ENCODE peak calls at places on chromosomes 7 and 10, in ten cellular contexts. Q, W, B, T, C, G, F, U, A and D are unnamed samples.

GRCh38 chr7:149776848-149777407 is 3.5 kb upstream of the ZNF467 start:
- DNase-seq in Q (no peak), W (no peak), B (no peak), T (peak), C (no peak), G (no peak), F (no peak), U (no peak), A (no peak), D (no peak)

GRCh38 chr7:116674508-116675173 is 2.6 kb downstream of the MET start:
- DNase-seq in Q (no peak), W (no peak), B (no peak), T (no peak), C (no peak), G (no peak), F (no peak), U (no peak), A (no peak), D (no peak)

GRCh38 chr10:15460661-15461060 is 89.6 kb upstream of the FAM171A1 start:
- DNase-seq in Q (no peak), W (no peak), B (no peak), T (no peak), C (no peak), G (no peak), F (no peak), U (no peak), A (no peak), D (no peak)

GRCh38 chr7:121085922-121086321 is 97.4 kb downstream of the CPED1 start:
- DNase-seq in Q (no peak), W (no peak), B (no peak), T (no peak), C (no peak), G (no peak), F (no peak), U (no peak), A (no peak), D (no peak)

GRCh38 chr10:80136134-80136571 is 3.6 kb downstream of the PLAC9 start:
- DNase-seq in Q (no peak), W (no peak), B (no peak), T (peak), C (no peak), G (no peak), F (no peak), U (no peak), A (peak), D (no peak)

GRCh38 chr10:8056891-8057331 is 2.4 kb downstream of the GATA3 start:
- DNase-seq in Q (no peak), W (no peak), B (no peak), T (peak), C (no peak), G (peak), F (peak), U (no peak), A (no peak), D (no peak)

GRCh38 chr7:835491-836401 is 3.5 kb downstream of the SUN1 start:
- DNase-seq in Q (peak), W (peak), B (no peak), T (peak), C (no peak), G (no peak), F (no peak), U (no peak), A (peak), D (no peak)

GRCh38 chr7:43756368-43757072 is 2.0 kb upstream of the BLVRA start:
- DNase-seq in Q (peak), W (no peak), B (no peak), T (no peak), C (no peak), G (no peak), F (peak), U (peak), A (no peak), D (no peak)

GRCh38 chr10:15824498-15824897 is 35.8 kb downstream of the MINDY3 start:
- DNase-seq in Q (no peak), W (no peak), B (peak), T (no peak), C (no peak), G (no peak), F (no peak), U (no peak), A (no peak), D (no peak)

GRCh38 chr10:77873558-77874380 is 52.8 kb downstream of the DLG5 start:
- DNase-seq in Q (peak), W (no peak), B (no peak), T (peak), C (peak), G (peak), F (peak), U (peak), A (peak), D (no peak)

GRCh38 chr7:5041047-5041446 is 4.6 kb upstream of the RBAK start:
- DNase-seq in Q (no peak), W (no peak), B (no peak), T (no peak), C (no peak), G (no peak), F (peak), U (no peak), A (no peak), D (no peak)

GRCh38 chr10:114525368-114525949 is 121.2 kb upstream of the AFAP1L2 start:
- DNase-seq in Q (no peak), W (no peak), B (peak), T (no peak), C (no peak), G (no peak), F (no peak), U (no peak), A (no peak), D (no peak)